ENCODE peak calls at places on chromosomes 2 and 18, in seven cellular contexts. X is mesendoderm, S is IMR-90, C is trophoblast cell, Q is neuronal stem cell, Z is H9, Y is mesenchymal stem cell. I is an unnamed sample.

GRCh38 chr2:216789088-216789487 is 70.8 kb downstream of the TNP1 start:
- DNase-seq in X (no peak), Q (no peak), S (no peak), Y (no peak), Z (no peak), C (no peak), I (no peak)

GRCh38 chr2:229133155-229133772 is 137.8 kb downstream of the PID1 start:
- DNase-seq in S (peak; percentile 12), X (peak; percentile 68), Q (peak; percentile 40), Z (no peak), Y (peak; percentile 36), C (peak; percentile 54), I (no peak)

GRCh38 chr2:203891474-203891873 is 23.9 kb downstream of the CTLA4 start:
- DNase-seq in Y (no peak), Q (no peak), X (no peak), C (peak; percentile 82), S (no peak), Z (no peak), I (no peak)

GRCh38 chr2:217920879-217921603 is 81.8 kb downstream of the TNS1 start:
- DNase-seq in C (no peak), Z (no peak), S (peak; percentile 44), Y (no peak), Q (no peak), X (peak; percentile 85), I (no peak)

GRCh38 chr2:233459426-233459825 is 105.1 kb downstream of the DGKD start:
- DNase-seq in C (no peak), S (no peak), Y (no peak), X (no peak), Z (no peak), Q (no peak), I (no peak)

GRCh38 chr2:186871866-186872265 is 22.9 kb upstream of the ZSWIM2 start:
- DNase-seq in Y (no peak), X (no peak), Z (no peak), Q (no peak), C (no peak), S (no peak), I (no peak)

GRCh38 chr18:13800505-13801259 is 23.3 kb upstream of the MC5R start:
- DNase-seq in X (peak; percentile 63), Q (peak; percentile 32), S (peak; percentile 18), Y (no peak), Z (peak; percentile 76), C (peak; percentile 43), I (peak; percentile 50)

GRCh38 chr2:150485114-150485870 is 2.2 kb downstream of the RND3 start:
- DNase-seq in S (peak; percentile 53), Y (peak; percentile 77), C (peak; percentile 62), Q (peak; percentile 62), X (peak; percentile 88), Z (peak; percentile 76), I (peak; percentile 23)

GRCh38 chr2:54122939-54123338 is 7.5 kb downstream of the ACYP2 start:
- DNase-seq in Y (peak; percentile 81), C (peak; percentile 13), Z (no peak), X (no peak), Q (no peak), S (peak; percentile 80), I (no peak)

GRCh38 chr2:20418519-20418918 is 28.4 kb upstream of the RHOB start:
- DNase-seq in X (no peak), Y (no peak), Z (no peak), C (no peak), S (no peak), Q (no peak), I (no peak)

GRCh38 chr2:64972856-64973255 is 16.3 kb upstream of the SLC1A4 start:
- DNase-seq in S (peak; percentile 77), X (no peak), C (no peak), Z (no peak), Y (peak; percentile 78), Q (no peak), I (no peak)

GRCh38 chr18:35508030-35508429 is 10.3 kb upstream of the INO80C start:
- DNase-seq in Q (no peak), C (peak; percentile 83), S (no peak), X (no peak), Z (no peak), Y (no peak), I (peak; percentile 38)

GRCh38 chr2:171837736-171838135 is 56.3 kb downstream of the SLC25A12 start:
- DNase-seq in X (no peak), C (no peak), S (peak; percentile 24), Q (no peak), Z (no peak), Y (no peak), I (no peak)

GRCh38 chr2:96103906-96104861 is 12.2 kb downstream of the ADRA2B start:
- DNase-seq in C (no peak), Y (no peak), Q (no peak), S (no peak), Z (peak; percentile 22), X (no peak), I (peak; percentile 35)

GRCh38 chr18:58269931-58270330 is 225.9 kb downstream of the NEDD4L start:
- DNase-seq in S (no peak), Z (no peak), X (no peak), Y (no peak), C (peak; percentile 82), Q (no peak), I (no peak)

GRCh38 chr2:46009772-46010171 is 287.4 kb upstream of the EPAS1 start:
- DNase-seq in Y (no peak), X (no peak), S (peak; percentile 92), Q (no peak), C (no peak), Z (no peak), I (no peak)

GRCh38 chr2:224922142-224922727 is 120.0 kb downstream of the DOCK10 start:
- DNase-seq in Z (no peak), Y (no peak), S (peak; percentile 18), X (no peak), C (no peak), Q (no peak), I (no peak)

GRCh38 chr2:61125123-61125710 is 36.8 kb upstream of the C2orf74 start:
- DNase-seq in X (no peak), Z (no peak), Q (no peak), Y (no peak), S (peak; percentile 4), C (no peak), I (no peak)

GRCh38 chr2:241815477-241816430 is 6.8 kb downstream of the NEU4 start:
- DNase-seq in C (no peak), Z (peak; percentile 38), X (no peak), S (no peak), Q (no peak), Y (no peak), I (no peak)

GRCh38 chr18:70459731-70460130 is 170.9 kb downstream of the SOCS6 start:
- DNase-seq in X (no peak), Y (no peak), S (no peak), C (no peak), Z (no peak), Q (no peak), I (no peak)

GRCh38 chr2:165256618-165257017 is 17.4 kb downstream of the SCN2A start:
- DNase-seq in X (no peak), Q (no peak), Y (no peak), S (no peak), Z (no peak), C (no peak), I (no peak)

GRCh38 chr2:165248238-165248637 is 9.0 kb downstream of the SCN2A start:
- DNase-seq in S (no peak), C (peak; percentile 18), Y (no peak), Q (no peak), Z (no peak), X (no peak), I (no peak)

GRCh38 chr2:165253178-165253577 is 14.0 kb downstream of the SCN2A start:
- DNase-seq in S (no peak), Y (no peak), X (no peak), C (no peak), Z (no peak), Q (no peak), I (no peak)

DNA sequence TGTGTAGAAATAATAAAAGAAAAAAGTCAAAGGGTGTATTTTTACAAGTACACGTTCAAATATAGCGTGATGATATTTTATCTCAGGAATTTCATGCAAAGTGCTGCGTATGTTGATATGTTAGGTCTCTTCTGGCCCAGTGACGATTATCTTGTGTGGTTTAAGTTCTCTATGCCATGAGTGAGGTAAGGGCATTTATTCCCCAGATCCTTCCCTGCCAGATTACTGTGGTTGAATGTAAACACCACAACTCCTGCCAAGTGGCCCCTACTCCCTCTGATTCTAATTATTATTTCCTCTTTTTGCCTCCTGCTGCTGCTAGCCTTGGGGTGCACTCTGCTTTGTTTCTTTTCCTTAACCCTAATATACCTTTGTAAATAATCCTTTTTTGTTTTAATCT is 12.1 kb downstream of the SCN2A start:
- DNase-seq in Z (no peak), S (no peak), Q (no peak), C (no peak), Y (no peak), X (no peak), I (no peak)
- H3K4ac ChIP-seq in Z (no peak overlapping the region), S (no peak overlapping the region), Q (no peak overlapping the region), C (no peak overlapping the region), Y (no peak overlapping the region), X (no peak overlapping the region), I (no peak overlapping the region)

DNA sequence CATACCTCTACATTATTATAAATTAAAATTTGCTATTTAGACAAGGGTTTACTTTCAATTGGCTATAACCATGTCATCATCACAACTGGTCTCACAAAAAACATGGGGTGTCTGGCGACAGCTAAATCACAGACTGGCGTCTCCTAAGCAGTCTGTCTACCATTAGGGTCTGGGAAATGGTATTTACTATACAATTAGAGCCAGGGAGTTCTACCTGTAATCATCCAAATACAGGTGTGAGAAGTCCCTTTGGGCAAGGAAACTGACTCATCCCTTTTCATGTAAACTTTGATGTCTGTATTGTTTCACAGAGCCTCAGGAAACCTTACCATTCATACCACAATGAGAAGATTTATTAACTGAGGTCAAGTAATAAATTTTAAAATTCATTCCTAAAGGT is 126.7 kb downstream of the OLA1 start:
- DNase-seq in C (no peak), X (peak; percentile 46), Q (no peak), Y (no peak), S (no peak), Z (no peak), I (no peak)
- H3K4ac ChIP-seq in C (no peak overlapping the region), X (no peak overlapping the region), Q (no peak overlapping the region), Y (no peak overlapping the region), S (no peak overlapping the region), Z (no peak overlapping the region), I (no peak overlapping the region)

GRCh38 chr18:51988277-51988676 is 351.7 kb upstream of the DCC start:
- DNase-seq in Q (peak; percentile 14), S (no peak), C (no peak), X (no peak), Z (no peak), Y (no peak), I (no peak)
- H3K4ac ChIP-seq in Q (no peak overlapping the region), S (no peak overlapping the region), C (no peak overlapping the region), X (no peak overlapping the region), Z (no peak overlapping the region), Y (no peak overlapping the region), I (no peak overlapping the region)

GRCh38 chr2:169822036-169822435 is 2.7 kb downstream of the METTL5 start:
- DNase-seq in S (no peak), X (no peak), Z (no peak), Y (no peak), Q (no peak), C (no peak), I (no peak)

GRCh38 chr2:169822785-169823392 is 1.8 kb downstream of the METTL5 start:
- DNase-seq in S (peak; percentile 14), C (no peak), Q (no peak), Y (no peak), X (no peak), Z (no peak), I (no peak)

GRCh38 chr2:169827272-169828140 is at the start of gene UBR3:
- DNase-seq in Z (peak; percentile 95), S (peak; percentile 91), X (peak; percentile 95), C (peak; percentile 90), Q (peak; percentile 88), Y (peak; percentile 93), I (peak; percentile 94)

GRCh38 chr2:169823996-169824372 is 721 bp downstream of the METTL5 start:
- DNase-seq in Q (no peak), C (no peak), S (no peak), Z (no peak), X (no peak), Y (no peak), I (no peak)

GRCh38 chr2:169824373-169825333 is at the start of gene METTL5:
- DNase-seq in X (peak; percentile 89), Q (peak; percentile 83), C (peak; percentile 93), Z (peak; percentile 91), S (peak; percentile 70), Y (peak; percentile 80), I (peak; percentile 65)
- H3K4ac ChIP-seq in X (no peak within 1 kb of the TSS), Q (no peak within 1 kb of the TSS), C (peak within 1 kb of the TSS; percentile 85), Z (no peak within 1 kb of the TSS), S (peak within 1 kb of the TSS; percentile 74), Y (peak within 1 kb of the TSS; percentile 57), I (no peak within 1 kb of the TSS)

I was measured in H1.